ENCODE peak calls at places on chromosomes 13 and 19, in four cellular contexts. O, A, B and S are unnamed samples.
A peak's percentile ranks its signal among the peaks of the same experiment; 100 is the strongest.

GRCh38 chr19:33444993-33445751 is 71.7 kb downstream of the CEBPG start:
- DNase-seq in O (no peak), B (no peak), A (no peak), S (no peak)

GRCh38 chr19:10113592-10113963 is 2.1 kb downstream of the P2RY11 start:
- DNase-seq in O (no peak), A (no peak), B (no peak), S (no peak)

GRCh38 chr19:13764821-13765394 is 586 bp downstream of the MRI1 start:
- DNase-seq in A (no peak), B (no peak), O (peak; percentile 32), S (no peak)

GRCh38 chr13:99382428-99383133 is 75.4 kb upstream of the GPR183 start:
- DNase-seq in A (no peak), B (no peak), O (no peak), S (no peak)

GRCh38 chr19:13079542-13079986 is 23.1 kb downstream of the LYL1 start:
- DNase-seq in B (no peak), O (peak; percentile 88), A (no peak), S (no peak)

GRCh38 chr19:5804516-5805464 is at the start of gene NRTN:
- DNase-seq in B (no peak), A (no peak), O (peak; percentile 91), S (peak; percentile 44)

GRCh38 chr13:51397262-51397933 is 55.4 kb downstream of the INTS6 start:
- DNase-seq in B (no peak), A (no peak), O (no peak), S (peak; percentile 31)

GRCh38 chr13:52371736-52372247 is 34.2 kb downstream of the THSD1 start:
- DNase-seq in O (no peak), B (no peak), A (peak; percentile 66), S (no peak)

GRCh38 chr19:5503598-5503997 is 48.4 kb downstream of the ZNRF4 start:
- DNase-seq in A (no peak), B (no peak), O (no peak), S (no peak)

GRCh38 chr13:28161370-28161769 is 23.0 kb downstream of the PAN3 start:
- DNase-seq in B (no peak), A (peak; percentile 68), O (peak; percentile 33), S (no peak)

GRCh38 chr13:93771229-93771628 is 544.6 kb downstream of the GPC6 start:
- DNase-seq in O (no peak), A (no peak), B (no peak), S (no peak)

GRCh38 chr19:19152668-19153384 is 14.5 kb upstream of the TMEM161A start:
- DNase-seq in B (no peak), O (no peak), A (no peak), S (no peak)

GRCh38 chr19:49339364-49340068 is 4.3 kb downstream of the CD37 start:
- DNase-seq in O (peak; percentile 68), B (no peak), A (no peak), S (no peak)

GRCh38 chr13:42815686-42816085 is 34.3 kb downstream of the FAM216B start:
- DNase-seq in O (no peak), B (no peak), A (no peak), S (no peak)

GRCh38 chr13:112910016-112910415 is 59.0 kb upstream of the MCF2L start:
- DNase-seq in O (no peak), A (no peak), B (no peak), S (no peak)

GRCh38 chr19:40147693-40148347 is 43.4 kb upstream of the MAP3K10 start:
- DNase-seq in B (no peak), A (no peak), O (no peak), S (peak; percentile 46)

GRCh38 chr13:75637101-75637774 is 1.1 kb downstream of the LMO7 start:
- DNase-seq in A (no peak), O (no peak), B (no peak), S (no peak)

DNA sequence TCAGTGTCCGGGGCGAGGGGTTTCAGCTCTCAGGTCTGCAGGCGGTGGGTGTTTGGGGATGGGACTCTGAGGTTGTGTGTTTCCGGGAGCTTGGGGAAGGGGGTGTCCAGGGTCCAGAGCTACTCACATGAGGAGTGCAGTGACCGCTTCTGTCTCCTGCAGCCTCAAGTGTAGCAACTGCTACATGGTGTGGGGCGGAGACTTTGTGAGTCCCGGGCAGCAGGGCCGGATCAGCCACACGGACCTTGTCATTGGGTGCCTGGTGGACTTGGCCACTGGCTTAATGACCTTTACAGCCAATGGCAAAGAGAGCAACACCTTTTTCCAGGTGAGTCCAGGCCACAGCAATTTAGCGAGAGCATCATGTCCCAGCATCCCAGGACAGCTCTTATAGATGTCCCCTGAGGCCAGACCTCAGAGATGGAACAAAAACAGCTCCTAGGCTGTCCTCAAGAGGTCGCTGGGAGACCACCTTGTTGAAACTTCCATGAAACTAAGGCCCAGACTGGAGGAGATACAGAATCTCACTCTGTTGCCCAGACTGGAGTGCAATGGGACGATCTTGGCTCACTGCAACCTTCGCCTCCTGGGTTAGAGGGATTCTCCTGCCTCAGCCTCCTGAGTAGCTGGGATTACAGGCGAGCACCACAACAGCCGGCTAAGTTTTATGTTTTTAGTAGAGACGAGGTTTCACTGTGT is 44.9 kb downstream of the RYR1 start:
- DNase-seq in A (peak; percentile 36), O (peak; percentile 68), B (no peak), S (peak; percentile 79)
- TF ChIP-seq CEBPB in A (no peak), O (no peak), B (no peak), S (no peak)

GRCh38 chr19:45046355-45046754 is 7.5 kb downstream of the CLASRP start:
- DNase-seq in O (no peak), B (no peak), A (peak; percentile 21), S (no peak)

GRCh38 chr19:45047188-45047797 is 8.4 kb downstream of the CLASRP start:
- DNase-seq in A (no peak), B (peak; percentile 34), O (no peak), S (no peak)

GRCh38 chr19:45050036-45050435 is 11.2 kb downstream of the CLASRP start:
- DNase-seq in O (no peak), A (no peak), B (no peak), S (no peak)

GRCh38 chr19:45051929-45052579 is 13.2 kb downstream of the CLASRP start:
- DNase-seq in O (no peak), A (no peak), B (no peak), S (no peak)

DNA sequence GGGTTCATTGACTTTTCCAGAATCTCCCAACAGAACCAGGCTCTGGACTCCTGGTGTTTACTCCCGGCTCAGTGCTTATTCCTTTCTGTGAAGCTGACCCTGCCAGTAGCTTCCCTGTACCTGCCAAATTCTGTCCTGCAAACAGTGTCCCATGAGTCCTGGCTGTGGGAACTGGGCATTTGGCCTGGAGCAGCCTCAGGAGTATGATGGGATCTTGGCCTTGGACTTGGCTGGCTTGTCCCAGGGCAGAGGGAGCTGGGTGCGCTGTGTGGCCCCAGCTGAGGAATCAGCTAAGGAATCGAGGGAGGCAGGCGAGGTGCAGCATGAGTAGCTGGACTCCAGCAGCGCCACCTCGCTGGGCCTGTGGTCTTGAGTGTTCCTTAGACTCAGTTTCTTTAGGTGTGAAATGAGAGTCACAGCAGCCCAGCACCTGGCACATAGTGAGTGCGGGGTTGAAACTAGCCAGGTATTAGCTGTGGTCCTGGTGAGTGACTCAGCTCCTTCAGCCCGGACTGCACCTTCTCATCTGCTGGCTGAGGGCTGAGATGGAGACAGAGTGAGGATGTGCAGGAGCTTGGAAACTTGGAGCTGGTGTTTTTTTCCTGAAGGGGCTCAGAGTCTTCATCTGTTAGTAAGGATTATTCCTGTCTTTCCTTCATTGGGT is 10.4 kb downstream of the CLASRP start:
- DNase-seq in A (no peak), O (no peak), B (no peak), S (no peak)
- TF ChIP-seq JUNB in A (no peak), O (no peak), B (no peak), S (no peak)

GRCh38 chr13:23711355-23711754 is 141.1 kb downstream of the TNFRSF19 start:
- DNase-seq in A (no peak), B (peak; percentile 15), O (no peak), S (no peak)

GRCh38 chr13:23715092-23715761 is 145.0 kb downstream of the TNFRSF19 start:
- DNase-seq in O (no peak), B (no peak), A (peak; percentile 28), S (no peak)

GRCh38 chr13:23718916-23719470 is 148.8 kb downstream of the TNFRSF19 start:
- DNase-seq in B (no peak), O (no peak), A (peak; percentile 73), S (no peak)

GRCh38 chr13:23714672-23715071 is 144.5 kb downstream of the TNFRSF19 start:
- DNase-seq in B (no peak), A (no peak), O (no peak), S (no peak)

GRCh38 chr13:23715762-23716235 is 145.6 kb downstream of the TNFRSF19 start:
- DNase-seq in O (peak; percentile 36), B (no peak), A (peak; percentile 62), S (peak; percentile 38)
- TF ChIP-seq BHLHE40 in O (no peak), B (no peak), A (no peak), S (no peak)

GRCh38 chr19:46179076-46179740 is 31.2 kb downstream of the IGFL2 start:
- DNase-seq in O (no peak), A (no peak), B (no peak), S (no peak)
- TF ChIP-seq CEBPB in O (no peak), A (no peak), B (no peak), S (no peak)

GRCh38 chr19:51020988-51021651 is 1.6 kb upstream of the KLK10 start:
- DNase-seq in B (no peak), O (peak; percentile 48), A (peak; percentile 40), S (peak; percentile 70)
- TF ChIP-seq JUNB in B (no peak), O (no peak), A (no peak), S (no peak)

GRCh38 chr19:30320466-30320865 is 51.7 kb upstream of the ZNF536 start:
- DNase-seq in A (no peak), B (no peak), O (no peak), S (no peak)
- TF ChIP-seq BHLHE40 in A (no peak), B (no peak), O (no peak), S (no peak)

GRCh38 chr19:17479325-17479791 is 9.0 kb downstream of the SLC27A1 start:
- DNase-seq in A (no peak), B (no peak), O (no peak), S (no peak)
- TF ChIP-seq CEBPB in A (no peak), B (no peak), O (no peak), S (no peak)

GRCh38 chr13:33281951-33282595 is 3.5 kb downstream of the STARD13 start:
- DNase-seq in B (no peak), O (no peak), A (no peak), S (no peak)
- TF ChIP-seq JUNB in B (no peak), O (no peak), A (no peak), S (no peak)

GRCh38 chr13:104592545-104593250 is 1526.5 kb upstream of the SLC10A2 start:
- DNase-seq in A (no peak), B (no peak), O (no peak), S (no peak)

GRCh38 chr13:104592127-104592526 is 1525.9 kb upstream of the SLC10A2 start:
- DNase-seq in B (no peak), A (no peak), O (no peak), S (no peak)

GRCh38 chr13:104594801-104595200 is 1528.6 kb upstream of the SLC10A2 start:
- DNase-seq in B (no peak), O (no peak), A (no peak), S (no peak)

GRCh38 chr13:104593693-104594092 is 1527.5 kb upstream of the SLC10A2 start:
- DNase-seq in A (no peak), O (no peak), B (no peak), S (no peak)

DNA sequence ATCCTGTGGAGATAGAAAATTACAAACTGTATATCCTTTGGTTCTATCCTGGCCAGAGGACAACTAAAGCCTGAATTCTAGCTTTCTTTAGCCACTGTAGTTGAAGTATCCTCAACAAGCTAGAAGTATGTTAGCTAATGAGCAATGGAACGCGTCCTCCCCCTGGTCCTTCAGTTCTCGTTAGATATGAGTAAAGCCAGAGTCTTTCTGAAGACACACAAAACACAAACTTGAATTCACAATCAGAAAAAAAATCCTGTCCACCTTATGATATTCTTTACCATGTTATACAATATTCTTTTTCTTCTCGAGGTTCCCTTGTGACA is 1527.0 kb upstream of the SLC10A2 start:
- DNase-seq in B (no peak), O (no peak), A (no peak), S (no peak)
- TF ChIP-seq BHLHE40 in B (no peak), O (no peak), A (no peak), S (no peak)